ENCODE peak calls at places on chromosomes 16 and 17, in nine cellular contexts. W, T, M, H, N, U, K, C and Q are unnamed samples.

GRCh38 chr17:46952115-46952514 is 26.9 kb downstream of the RPRML start:
- DNase-seq in H (no peak), W (no peak), M (no peak), K (no peak), U (no peak), N (no peak), T (no peak), C (no peak), Q (no peak)

GRCh38 chr17:66364508-66365203 is 62.2 kb downstream of the PRKCA start:
- DNase-seq in T (no peak), C (no peak), U (no peak), W (no peak), M (no peak), H (no peak), N (no peak), K (no peak), Q (no peak)

GRCh38 chr17:45826919-45827628 is 17.6 kb upstream of the SPPL2C start:
- DNase-seq in C (no peak), T (no peak), N (no peak), H (no peak), M (no peak), W (no peak), K (no peak), U (no peak), Q (no peak)

GRCh38 chr16:15572329-15573001 is 70.5 kb downstream of the MARF1 start:
- DNase-seq in K (no peak), N (no peak), U (no peak), W (no peak), H (no peak), C (no peak), T (peak), M (peak), Q (no peak)

GRCh38 chr17:55722742-55723487 is at the start of gene TMEM100:
- DNase-seq in C (peak), M (peak), W (no peak), U (no peak), K (peak), H (no peak), N (no peak), T (peak), Q (no peak)

GRCh38 chr16:10992797-10993196 is 48.4 kb downstream of the CLEC16A start:
- DNase-seq in C (no peak), K (no peak), H (no peak), U (no peak), T (peak), N (no peak), W (no peak), M (peak), Q (no peak)

GRCh38 chr17:37502009-37502936 is 12.6 kb downstream of the DUSP14 start:
- DNase-seq in U (no peak), M (no peak), T (no peak), N (no peak), W (no peak), C (no peak), H (no peak), K (no peak), Q (no peak)

GRCh38 chr16:10895053-10895946 is 18.3 kb downstream of the CIITA start:
- DNase-seq in N (peak), T (peak), H (peak), K (peak), M (peak), W (peak), U (no peak), C (no peak), Q (no peak)

GRCh38 chr17:63494300-63494928 is 17.6 kb downstream of the ACE start:
- DNase-seq in M (no peak), H (no peak), U (no peak), C (no peak), W (no peak), K (no peak), N (no peak), T (no peak), Q (no peak)

GRCh38 chr17:46044286-46044928 is 45.4 kb downstream of the STH start:
- DNase-seq in U (peak), N (peak), T (peak), H (peak), M (peak), W (no peak), C (peak), K (peak), Q (peak)

GRCh38 chr16:57815987-57816745 is 13.9 kb upstream of the KIFC3 start:
- DNase-seq in N (peak), U (peak), H (peak), W (peak), T (peak), C (peak), M (peak), K (peak), Q (peak)

GRCh38 chr16:10828851-10829331 is 10.3 kb upstream of the TVP23A start:
- DNase-seq in C (peak), H (peak), M (peak), K (peak), U (peak), N (peak), W (peak), T (peak), Q (no peak)

GRCh38 chr17:33302394-33302793 is 9.3 kb upstream of the ASIC2 start:
- DNase-seq in M (no peak), U (no peak), N (no peak), W (no peak), C (no peak), T (peak), H (no peak), K (no peak), Q (no peak)

GRCh38 chr16:9957002-9957401 is 225.2 kb downstream of the GRIN2A start:
- DNase-seq in H (no peak), M (no peak), K (no peak), U (no peak), W (no peak), N (no peak), C (no peak), T (no peak), Q (no peak)

DNA sequence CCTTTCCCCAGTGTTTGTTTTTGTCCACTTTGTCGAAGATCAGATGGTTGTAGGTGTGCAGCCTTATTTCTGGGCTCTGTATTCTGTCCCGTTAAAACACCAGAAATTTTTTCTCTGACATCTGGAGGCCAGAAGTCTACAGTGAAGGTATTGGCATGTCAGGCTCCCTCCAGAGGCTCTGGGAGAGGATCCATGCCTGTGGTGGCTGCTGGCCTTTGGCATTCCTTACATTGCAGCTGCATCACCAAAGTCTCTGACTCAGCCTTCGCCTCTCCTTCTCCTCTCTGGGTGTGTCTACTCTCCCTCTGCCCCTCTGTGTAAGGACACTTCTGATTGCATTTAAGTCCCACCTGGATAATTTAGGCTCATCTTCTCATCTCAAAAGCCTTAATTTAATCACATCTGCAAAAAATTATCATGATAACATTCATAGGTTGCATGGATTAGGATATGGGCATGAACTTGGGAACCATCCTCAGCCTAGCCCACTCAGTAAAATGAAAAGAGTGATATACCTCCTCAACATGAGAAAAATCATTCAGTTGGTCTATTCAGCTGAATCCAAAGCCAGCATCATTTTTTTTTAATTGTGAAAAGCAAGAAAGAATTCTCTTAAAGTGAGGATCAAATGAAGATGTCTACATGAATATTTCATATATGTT is 78.0 kb downstream of the MAP2K6 start:
- DNase-seq in T (no peak), K (no peak), U (no peak), N (no peak), H (no peak), C (no peak), M (peak), W (no peak), Q (no peak)
- TF ChIP-seq CTCF in T (no peak), K (no peak), U (no peak), N (no peak), H (no peak), C (no peak), M (no peak), W (no peak), Q (no peak)

GRCh38 chr16:660132-660458 is 7.8 kb upstream of the RHOT2 start:
- DNase-seq in H (no peak), U (no peak), M (no peak), K (peak), T (no peak), W (no peak), C (no peak), N (no peak), Q (no peak)
- H3K27ac ChIP-seq in H (peak), U (peak), M (no peak), K (peak), T (peak), W (peak), C (peak), N (peak), Q (peak)

GRCh38 chr17:5035356-5035755 is at the start of gene SLC52A1:
- DNase-seq in N (no peak), H (peak), M (no peak), T (peak), K (no peak), W (no peak), C (no peak), U (no peak), Q (no peak)
- H3K4me3 ChIP-seq in N (peak), H (no peak), M (no peak), T (peak), K (peak), W (peak), C (no peak), U (peak), Q (no peak)

DNA sequence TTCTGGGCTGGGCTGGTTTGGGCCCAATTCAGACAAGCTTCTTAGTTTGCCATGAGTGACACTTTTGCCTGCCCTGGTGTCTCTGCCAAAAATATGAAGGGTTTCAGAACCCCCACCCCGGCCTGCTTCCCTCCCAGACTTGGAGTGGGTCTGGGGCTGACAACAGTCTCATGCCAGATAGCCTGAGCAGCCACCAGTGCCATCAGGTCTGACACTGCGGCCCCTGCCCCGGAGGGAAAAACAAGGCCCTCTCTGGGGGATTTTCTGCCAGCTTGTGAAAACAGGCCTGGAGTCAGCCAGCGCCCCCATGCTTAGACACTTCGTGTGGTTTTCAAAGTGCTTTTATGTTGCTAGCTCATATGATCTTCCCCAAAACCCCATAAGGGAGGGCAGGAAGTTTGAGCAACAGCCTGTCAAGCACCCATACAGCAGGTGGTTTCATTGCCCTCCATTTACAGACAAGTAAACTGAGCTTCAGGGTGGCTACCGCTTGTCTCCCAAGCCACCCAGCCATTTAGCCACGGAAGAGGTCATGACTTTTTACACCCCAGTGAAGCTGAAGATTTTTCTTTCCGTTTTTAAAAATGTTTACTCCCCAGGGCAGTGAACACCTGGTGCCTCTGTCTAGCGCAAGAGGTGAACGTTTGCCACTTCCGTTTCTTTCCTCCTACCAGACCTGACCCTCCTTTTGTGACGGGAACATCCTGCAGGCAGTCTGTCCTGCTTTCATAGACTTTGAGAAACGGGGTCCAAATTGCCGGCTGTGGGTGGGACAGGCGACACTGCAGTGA is 300.6 kb downstream of the SEC14L1 start:
- DNase-seq in T (peak), K (no peak), C (no peak), H (no peak), M (no peak), N (peak), W (no peak), U (no peak), Q (no peak)
- TF ChIP-seq CTCF in T (no peak), K (no peak), C (no peak), H (no peak), M (no peak), N (no peak), W (no peak), U (no peak), Q (no peak)

GRCh38 chr16:12239226-12239625 is 262.7 kb downstream of the SNX29 start:
- DNase-seq in N (no peak), T (no peak), C (no peak), M (no peak), H (peak), K (no peak), W (no peak), U (no peak), Q (no peak)

GRCh38 chr16:12236491-12237030 is 260.0 kb downstream of the SNX29 start:
- DNase-seq in T (no peak), U (no peak), H (peak), K (no peak), N (no peak), W (no peak), M (no peak), C (no peak), Q (no peak)

GRCh38 chr16:12231666-12232065 is 255.1 kb downstream of the SNX29 start:
- DNase-seq in M (peak), W (no peak), U (no peak), C (no peak), T (no peak), H (no peak), N (no peak), K (no peak), Q (no peak)

GRCh38 chr16:12238598-12238997 is 262.1 kb downstream of the SNX29 start:
- DNase-seq in N (no peak), H (no peak), K (no peak), U (no peak), C (no peak), T (no peak), W (no peak), M (no peak), Q (no peak)

GRCh38 chr16:12235110-12235509 is 258.6 kb downstream of the SNX29 start:
- DNase-seq in N (no peak), K (no peak), T (no peak), M (peak), C (no peak), H (peak), W (no peak), U (no peak), Q (no peak)
- H3K27ac ChIP-seq in N (no peak), K (no peak), T (no peak), M (no peak), C (no peak), H (peak), W (no peak), U (no peak), Q (no peak)